ENCODE peak calls at places on chromosomes 16 and 17, in nine cellular contexts. E, F, P, R, K, V, M, J and L are unnamed samples.

GRCh38 chr16:24635900-24636610 is 93.4 kb upstream of the TNRC6A start:
- DNase-seq in V (peak; percentile 86), M (peak; percentile 86), E (peak; percentile 4), R (no peak), K (peak; percentile 79), F (no peak), P (no peak), J (no peak), L (no peak)

GRCh38 chr17:53919356-53919755 is 96.6 kb downstream of the KIF2B start:
- DNase-seq in M (no peak), V (no peak), P (no peak), F (no peak), K (no peak), R (no peak), E (no peak), J (no peak), L (no peak)

GRCh38 chr16:11597268-11597690 is 10.6 kb upstream of the LITAF start:
- DNase-seq in P (no peak), F (no peak), R (peak; percentile 27), M (no peak), K (no peak), E (no peak), J (no peak), V (no peak), L (peak; percentile 61)

GRCh38 chr16:24516900-24517669 is 22.3 kb upstream of the RBBP6 start:
- DNase-seq in R (peak; percentile 52), K (peak; percentile 71), P (peak; percentile 8), F (peak; percentile 73), E (peak; percentile 43), J (peak; percentile 53), V (peak; percentile 75), M (peak; percentile 74), L (peak; percentile 52)

GRCh38 chr17:45334231-45334630 is 17.4 kb upstream of the MAP3K14 start:
- DNase-seq in F (no peak), E (no peak), J (no peak), P (no peak), R (no peak), M (no peak), V (no peak), K (no peak), L (no peak)

GRCh38 chr17:75065562-75066151 is 18.6 kb downstream of the KCTD2 start:
- DNase-seq in P (no peak), V (peak; percentile 12), F (no peak), E (no peak), M (no peak), J (no peak), K (no peak), R (no peak), L (no peak)

GRCh38 chr16:87297918-87298631 is 19.1 kb downstream of the C16orf95 start:
- DNase-seq in E (no peak), F (peak; percentile 35), M (no peak), K (no peak), P (no peak), R (no peak), V (no peak), J (no peak), L (no peak)

GRCh38 chr17:9329251-9329921 is 246.2 kb downstream of the STX8 start:
- DNase-seq in F (no peak), J (no peak), K (no peak), E (no peak), V (no peak), P (no peak), R (no peak), M (no peak), L (no peak)

GRCh38 chr16:87828071-87828971 is 41.0 kb downstream of the SLC7A5 start:
- DNase-seq in P (no peak), E (no peak), R (no peak), J (no peak), V (no peak), F (no peak), K (peak; percentile 50), M (no peak), L (no peak)

GRCh38 chr16:12901597-12902436 is at the start of gene SHISA9:
- DNase-seq in J (no peak), E (no peak), V (no peak), F (no peak), R (no peak), K (peak; percentile 39), M (no peak), P (no peak), L (no peak)

GRCh38 chr16:74521691-74522090 is 85.2 kb downstream of the GLG1 start:
- DNase-seq in J (no peak), M (no peak), R (no peak), P (peak; percentile 2), F (no peak), K (no peak), E (no peak), V (no peak), L (no peak)

GRCh38 chr17:40283662-40284061 is 4.0 kb upstream of the CDC6 start:
- DNase-seq in J (no peak), R (no peak), M (peak; percentile 75), F (no peak), V (no peak), K (peak; percentile 97), P (no peak), E (no peak), L (no peak)

GRCh38 chr16:58428621-58429557 is 36.6 kb downstream of the GINS3 start:
- DNase-seq in F (no peak), J (no peak), K (no peak), P (no peak), M (no peak), R (no peak), V (no peak), E (no peak), L (no peak)

GRCh38 chr17:72452286-72453173 is 331.7 kb downstream of the SOX9 start:
- DNase-seq in J (no peak), R (no peak), E (no peak), F (no peak), V (no peak), P (no peak), K (no peak), M (no peak), L (no peak)

GRCh38 chr16:6122401-6122800 is 1024.8 kb upstream of the EEF2KMT start:
- DNase-seq in J (no peak), E (no peak), F (no peak), V (no peak), R (no peak), M (no peak), K (no peak), P (no peak), L (no peak)

GRCh38 chr16:46746821-46747776 is 1.0 kb downstream of the MYLK3 start:
- DNase-seq in E (no peak), K (no peak), V (peak; percentile 88), P (no peak), M (no peak), F (no peak), R (no peak), J (no peak), L (no peak)

GRCh38 chr16:81487301-81487720 is 42.7 kb downstream of the CMIP start:
- DNase-seq in K (no peak), E (no peak), V (no peak), R (no peak), M (no peak), P (no peak), F (no peak), J (no peak), L (no peak)

GRCh38 chr16:84423416-84423837 is 55.1 kb downstream of the ATP2C2 start:
- DNase-seq in J (no peak), P (no peak), E (no peak), K (peak; percentile 48), M (no peak), V (no peak), R (no peak), F (no peak), L (peak; percentile 31)

GRCh38 chr17:49817993-49818392 is 29.5 kb downstream of the KAT7 start:
- DNase-seq in K (no peak), E (no peak), V (no peak), P (no peak), J (peak; percentile 35), R (no peak), F (peak; percentile 70), M (no peak), L (no peak)

GRCh38 chr16:27242868-27243590 is 25.5 kb downstream of the NSMCE1 start:
- DNase-seq in E (no peak), J (no peak), F (no peak), R (no peak), M (peak; percentile 94), P (no peak), K (no peak), V (peak; percentile 79), L (no peak)

GRCh38 chr17:77373298-77374169 is 232.8 kb downstream of the SEC14L1 start:
- DNase-seq in E (no peak), M (no peak), P (no peak), J (peak; percentile 23), V (peak; percentile 87), F (peak; percentile 62), R (no peak), K (no peak), L (no peak)

GRCh38 chr17:1873418-1873817 is 43.6 kb downstream of the RPA1 start:
- DNase-seq in K (no peak), V (no peak), F (no peak), R (no peak), J (no peak), M (no peak), E (no peak), P (no peak), L (no peak)

GRCh38 chr17:71375948-71376347 is 744.9 kb upstream of the SOX9 start:
- DNase-seq in K (no peak), P (no peak), E (no peak), F (no peak), V (no peak), J (no peak), M (no peak), R (no peak), L (no peak)

GRCh38 chr17:47615766-47616424 is 33.8 kb upstream of the KPNB1 start:
- DNase-seq in M (no peak), V (no peak), F (no peak), R (no peak), K (peak; percentile 24), E (no peak), P (no peak), J (no peak), L (no peak)

GRCh38 chr16:89723279-89724250 is 2.2 kb downstream of the ZNF276 start:
- DNase-seq in K (peak; percentile 11), J (peak; percentile 83), F (peak; percentile 87), E (peak; percentile 83), V (peak; percentile 85), P (peak; percentile 86), M (no peak), R (no peak), L (no peak)

GRCh38 chr17:71519285-71519684 is 601.5 kb upstream of the SOX9 start:
- DNase-seq in M (no peak), E (no peak), V (no peak), K (peak; percentile 96), R (no peak), F (no peak), J (no peak), P (no peak), L (no peak)

GRCh38 chr16:69019811-69020210 is 85.6 kb upstream of the HAS3 start:
- DNase-seq in J (no peak), F (no peak), P (no peak), M (no peak), V (no peak), R (no peak), E (no peak), K (no peak), L (no peak)

GRCh38 chr16:49748322-49748721 is 107.6 kb downstream of the ZNF423 start:
- DNase-seq in J (no peak), V (no peak), P (no peak), E (no peak), R (no peak), M (no peak), F (no peak), K (no peak), L (no peak)

GRCh38 chr17:11135819-11136218 is 105.2 kb upstream of the SHISA6 start:
- DNase-seq in P (no peak), R (no peak), M (no peak), V (no peak), J (no peak), K (no peak), F (no peak), E (no peak), L (no peak)

GRCh38 chr17:43938838-43939182 is 3.5 kb downstream of the PPY start:
- DNase-seq in M (no peak), F (no peak), P (no peak), R (no peak), J (no peak), V (no peak), K (no peak), E (no peak), L (no peak)

GRCh38 chr17:81019563-81020442 is 15.1 kb upstream of the BAIAP2 start:
- DNase-seq in V (peak; percentile 37), E (no peak), K (no peak), J (no peak), M (no peak), R (no peak), F (no peak), P (no peak), L (no peak)